ENCODE peak calls at places on chromosomes 4 and X, in five cellular contexts. S is B cell, X is NCI-H345, V is A549, W is neuronal stem cell. R is an unnamed sample.

GRCh38 chrX:72021975-72022374 is 109.7 kb downstream of the RTL5 start:
- DNase-seq in W (no peak), V (peak), X (no peak), S (peak), R (no peak)

GRCh38 chrX:139077303-139078131 is 366.0 kb upstream of the FGF13 start:
- DNase-seq in W (no peak), X (no peak), S (no peak), V (peak), R (no peak)

GRCh38 chr4:108029321-108029720 is 39.6 kb downstream of the HADH start:
- DNase-seq in V (no peak), S (no peak), W (no peak), X (no peak), R (no peak)

GRCh38 chr4:751676-752075 is 46.0 kb downstream of the PCGF3 start:
- DNase-seq in W (no peak), V (no peak), S (no peak), X (peak), R (no peak)

GRCh38 chrX:22063284-22063683 is 31.2 kb downstream of the PHEX start:
- DNase-seq in X (no peak), S (peak), W (peak), V (no peak), R (peak)

GRCh38 chr4:113094802-113095201 is 45.3 kb downstream of the ANK2 start:
- DNase-seq in W (no peak), S (no peak), V (peak), X (peak), R (no peak)

GRCh38 chr4:1982124-1983052 is 26.4 kb downstream of the NELFA start:
- DNase-seq in X (no peak), S (no peak), V (peak), W (no peak), R (no peak)

GRCh38 chr4:90127706-90128345 is 632 bp downstream of the CCSER1 start:
- DNase-seq in X (no peak), V (no peak), S (peak), W (peak), R (peak)

GRCh38 chrX:55143621-55144020 is 54.8 kb downstream of the PAGE2 start:
- DNase-seq in X (no peak), V (no peak), W (no peak), S (no peak), R (no peak)

GRCh38 chr4:16588170-16588569 is 310.3 kb downstream of the LDB2 start:
- DNase-seq in V (no peak), W (no peak), S (no peak), X (no peak), R (no peak)

GRCh38 chr4:129323630-129324029 is 227.7 kb downstream of the C4orf33 start:
- DNase-seq in X (peak), V (no peak), S (no peak), W (no peak), R (no peak)

R was measured in germinal center.